ENCODE peak calls at places on chromosome 14, in five cellular contexts. F is Caco-2, C is dorsolateral prefrontal cortex, E is BE2C, S is right atrium auricular region. D is an unnamed sample.

GRCh38 chr14:73266317-73266716 is 29.0 kb downstream of the PAPLN start:
- DNase-seq in C (no peak), S (no peak), E (no peak), F (no peak), D (no peak)

GRCh38 chr14:102352213-102352612 is 10.5 kb downstream of the CINP start:
- DNase-seq in F (no peak), E (no peak), C (no peak), S (no peak), D (no peak)

GRCh38 chr14:56709201-56709600 is 101.1 kb downstream of the OTX2 start:
- DNase-seq in C (no peak), E (no peak), F (no peak), S (no peak), D (no peak)

GRCh38 chr14:95255487-95255886 is 64.2 kb downstream of the CLMN start:
- DNase-seq in E (no peak), F (peak), S (no peak), C (no peak), D (peak)

GRCh38 chr14:72615511-72616121 is 278.3 kb downstream of the DPF3 start:
- DNase-seq in C (no peak), E (peak), S (no peak), F (no peak), D (no peak)

GRCh38 chr14:64495252-64495651 is 8.4 kb downstream of the ZBTB25 start:
- DNase-seq in F (no peak), E (no peak), C (no peak), S (no peak), D (no peak)

GRCh38 chr14:22980672-22981089 is 1.7 kb downstream of the AJUBA start:
- DNase-seq in E (no peak), F (peak), S (no peak), C (no peak), D (no peak)

GRCh38 chr14:91396959-91397815 is 20.4 kb downstream of the CCDC88C start:
- DNase-seq in S (no peak), C (no peak), E (no peak), F (no peak), D (peak)

GRCh38 chr14:92500491-92500941 is 13.1 kb upstream of the RIN3 start:
- DNase-seq in F (no peak), S (no peak), E (no peak), C (peak), D (no peak)

GRCh38 chr14:23078692-23079116 is 16.2 kb downstream of the ACIN1 start:
- DNase-seq in F (peak), C (no peak), S (peak), E (no peak), D (no peak)

GRCh38 chr14:24847568-24847967 is 202.4 kb downstream of the STXBP6 start:
- DNase-seq in S (no peak), F (no peak), E (no peak), C (no peak), D (no peak)

GRCh38 chr14:49962616-49963015 is 69.7 kb downstream of the ARF6 start:
- DNase-seq in E (no peak), C (peak), S (no peak), F (no peak), D (peak)

GRCh38 chr14:30908826-30909225 is 34.5 kb downstream of the COCH start:
- DNase-seq in S (no peak), E (no peak), C (no peak), F (no peak), D (no peak)

GRCh38 chr14:30907659-30908057 is 33.3 kb downstream of the COCH start:
- DNase-seq in S (no peak), C (no peak), F (no peak), E (no peak), D (no peak)

GRCh38 chr14:30903285-30904124 is 29.1 kb downstream of the COCH start:
- DNase-seq in E (no peak), F (no peak), S (no peak), C (no peak), D (no peak)

GRCh38 chr14:30906752-30907658 is 32.6 kb downstream of the COCH start:
- DNase-seq in C (no peak), S (no peak), E (no peak), F (no peak), D (no peak)
- TF ChIP-seq CTCF in C (no peak), S (peak), E (peak), F (no peak), D (peak)

DNA sequence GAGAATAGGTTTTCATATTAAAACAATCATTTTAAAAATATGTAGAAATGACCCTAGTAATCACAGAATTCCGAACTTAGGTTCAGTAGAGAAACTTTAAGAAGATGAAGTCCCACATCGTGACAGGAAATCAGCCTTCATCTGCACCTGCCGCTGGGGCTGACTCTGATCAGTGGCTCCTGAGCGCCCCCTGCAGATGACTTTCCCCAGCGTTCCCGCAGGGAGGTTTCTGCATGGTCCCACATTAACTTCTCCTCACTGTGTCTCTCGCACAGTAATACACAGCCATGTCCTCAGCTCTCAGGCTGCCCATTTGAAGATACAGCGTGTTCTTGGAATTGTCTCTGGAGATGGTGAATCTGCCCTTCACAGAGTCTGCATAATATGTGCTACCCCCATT is 1131.1 kb downstream of the TMEM121 start:
- DNase-seq in C (no peak), S (no peak), E (no peak), F (no peak), D (peak)
- TF ChIP-seq CTCF in C (no peak), S (no peak), E (peak), F (no peak), D (peak)

DNA sequence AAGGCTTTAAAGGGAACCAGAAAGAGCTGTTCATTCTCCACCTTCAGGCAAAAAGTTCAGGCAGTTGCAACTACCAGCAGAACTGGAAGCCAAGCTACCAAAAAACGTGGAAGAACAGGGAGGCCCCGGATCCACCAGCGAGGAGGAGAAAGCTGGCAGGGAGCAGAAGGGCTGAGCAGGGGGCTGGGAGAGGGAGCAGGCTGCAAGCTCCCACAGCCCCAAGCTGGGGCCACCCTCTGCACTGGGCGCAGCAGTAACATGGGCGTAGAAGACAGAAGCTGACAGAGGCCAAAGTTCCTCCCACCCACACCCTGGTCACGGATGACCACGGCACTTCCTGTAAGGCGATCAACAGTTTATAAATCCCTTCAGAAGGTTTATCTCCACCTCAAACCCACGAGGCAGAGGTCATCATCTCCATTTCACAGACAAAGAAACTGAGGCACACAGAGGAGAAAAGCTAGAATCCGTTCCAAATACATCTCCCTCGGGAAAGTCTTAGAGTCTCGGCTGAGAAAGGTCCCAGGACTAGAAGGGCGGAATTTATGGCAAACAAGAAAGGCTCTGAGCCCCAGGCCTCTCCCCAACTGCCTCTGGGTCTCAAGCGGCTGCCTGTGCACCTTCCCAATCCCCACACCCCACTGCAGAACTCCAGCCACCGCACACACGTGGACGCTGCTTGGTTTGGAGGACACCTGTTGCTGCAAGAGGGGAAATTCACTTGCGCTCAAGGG is 1.8 kb downstream of the CCDC85C start:
- DNase-seq in F (no peak), S (no peak), C (no peak), E (no peak), D (no peak)
- TF ChIP-seq CTCF in F (no peak), S (no peak), C (no peak), E (no peak), D (no peak)

GRCh38 chr14:39734306-39734705 is 302.1 kb upstream of the FBXO33 start:
- DNase-seq in E (no peak), S (no peak), F (no peak), C (no peak), D (no peak)

GRCh38 chr14:39726563-39726962 is 294.3 kb upstream of the FBXO33 start:
- DNase-seq in E (no peak), C (no peak), F (no peak), S (no peak), D (no peak)

GRCh38 chr14:39733741-39734140 is 301.5 kb upstream of the FBXO33 start:
- DNase-seq in F (no peak), C (no peak), E (no peak), S (no peak), D (no peak)

GRCh38 chr14:39731912-39732311 is 299.7 kb upstream of the FBXO33 start:
- DNase-seq in C (no peak), E (peak), F (no peak), S (no peak), D (no peak)
- TF ChIP-seq CTCF in C (no peak), E (peak), F (peak), S (no peak), D (no peak)

DNA sequence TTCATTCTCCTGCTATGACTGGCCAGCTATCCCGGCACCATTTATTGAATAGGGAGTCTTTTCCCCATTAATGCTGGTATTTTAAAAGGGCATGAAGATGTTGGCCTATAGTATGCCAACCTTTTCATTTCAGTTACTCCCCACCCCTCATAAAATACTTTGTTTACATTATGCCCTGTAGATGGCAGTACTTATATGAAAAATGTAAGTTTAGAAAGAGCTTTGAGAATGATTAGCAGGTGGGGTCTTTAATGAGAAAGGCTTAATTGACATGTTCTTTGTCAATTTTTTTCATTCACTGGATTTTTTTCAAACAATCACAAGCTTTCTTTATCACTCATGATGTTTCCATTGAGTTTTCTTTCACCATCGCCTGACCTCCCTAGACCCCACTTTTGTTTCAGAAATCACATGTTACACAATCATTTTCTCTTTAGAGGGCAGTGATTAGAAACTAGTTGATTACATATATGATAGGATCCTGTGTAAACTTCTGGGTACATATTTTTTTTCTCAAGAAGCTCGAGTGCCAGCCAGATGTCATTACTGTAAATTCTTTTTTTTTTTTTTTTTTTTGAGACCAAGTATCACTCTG is 62.6 kb upstream of the PSMA6 start:
- DNase-seq in E (no peak), F (no peak), C (no peak), S (no peak), D (no peak)
- TF ChIP-seq CTCF in E (peak), F (peak), C (peak), S (peak), D (no peak)

GRCh38 chr14:106491851-106492250 is 965.5 kb downstream of the TMEM121 start:
- DNase-seq in E (peak), S (no peak), C (no peak), F (no peak), D (no peak)
- TF ChIP-seq CTCF in E (peak), S (peak), C (no peak), F (peak), D (peak)